ENCODE peak calls at places on chromosomes 4 and X, in nine cellular contexts. D, U, J, Y, S, E, L, B and O are unnamed samples.

GRCh38 chr4:156971168-156971601 is 414 bp downstream of the PDGFC start:
- DNase-seq in D (no peak), U (no peak), J (no peak), Y (no peak), S (no peak), E (peak), L (no peak), B (no peak), O (no peak)

GRCh38 chr4:13349096-13349495 is 135.0 kb downstream of the RAB28 start:
- DNase-seq in D (no peak), U (no peak), J (no peak), Y (no peak), S (peak), E (no peak), L (no peak), B (no peak), O (no peak)

GRCh38 chrX:125094901-125095300 is 224.8 kb upstream of the TEX13C start:
- DNase-seq in D (no peak), U (no peak), J (no peak), Y (no peak), S (no peak), E (no peak), L (no peak), B (no peak), O (no peak)

GRCh38 chr4:37803348-37803973 is 23.0 kb upstream of the PGM2 start:
- DNase-seq in D (no peak), U (peak), J (no peak), Y (peak), S (peak), E (no peak), L (no peak), B (peak), O (no peak)

GRCh38 chr4:89306486-89307184 is 965 bp downstream of the GPRIN3 start:
- DNase-seq in D (no peak), U (no peak), J (no peak), Y (no peak), S (no peak), E (no peak), L (no peak), B (no peak), O (no peak)

GRCh38 chr4:173943547-173943946 is 339.9 kb downstream of the FBXO8 start:
- DNase-seq in D (no peak), U (no peak), J (no peak), Y (no peak), S (no peak), E (no peak), L (no peak), B (no peak), O (no peak)

GRCh38 chr4:124640037-124640730 is 72.3 kb downstream of the ANKRD50 start:
- DNase-seq in D (peak), U (peak), J (peak), Y (no peak), S (peak), E (no peak), L (no peak), B (no peak), O (peak)

GRCh38 chrX:41802958-41803357 is 79.0 kb downstream of the GPR82 start:
- DNase-seq in D (no peak), U (no peak), J (no peak), Y (no peak), S (no peak), E (no peak), L (no peak), B (no peak), O (no peak)

GRCh38 chr4:13956947-13957346 is 329.4 kb upstream of the BOD1L1 start:
- DNase-seq in D (no peak), U (no peak), J (no peak), Y (no peak), S (no peak), E (no peak), L (no peak), B (no peak), O (no peak)

GRCh38 chrX:9197231-9197630 is 163.3 kb upstream of the FAM9B start:
- DNase-seq in D (no peak), U (no peak), J (no peak), Y (no peak), S (peak), E (no peak), L (no peak), B (no peak), O (no peak)

GRCh38 chr4:151744614-151745013 is 16.2 kb downstream of the GATB start:
- DNase-seq in D (peak), U (peak), J (peak), Y (peak), S (peak), E (no peak), L (no peak), B (peak), O (peak)

GRCh38 chr4:75715105-75715799 is 9.1 kb upstream of the USO1 start:
- DNase-seq in D (no peak), U (peak), J (no peak), Y (no peak), S (no peak), E (no peak), L (no peak), B (no peak), O (no peak)